ENCODE peak calls at places on chromosomes 11 and 22, in ten cellular contexts. B is DND-41, R is Peyer's patch, K is choroid plexus epithelial cell, G is upper lobe of right lung, S is OCI-LY7, Z is fibroblast of villous mesenchyme, Q is brain microvascular endothelial cell, A is astrocyte of the spinal cord, I is left lung. N is an unnamed sample.

GRCh38 chr11:75802913-75803820 is 11.8 kb upstream of the UVRAG start:
- DNase-seq in A (peak; percentile 59), S (peak; percentile 80), I (peak; percentile 76), Z (peak; percentile 72), K (peak; percentile 85), B (peak; percentile 66), G (no peak), R (no peak), Q (peak; percentile 68), N (peak; percentile 83)

GRCh38 chr11:131063638-131064037 is 147.4 kb upstream of the SNX19 start:
- DNase-seq in G (no peak), S (no peak), Z (no peak), K (no peak), B (no peak), A (no peak), I (no peak), R (no peak), Q (no peak), N (no peak)

GRCh38 chr22:37329239-37330140 is 47.2 kb downstream of the CYTH4 start:
- DNase-seq in K (no peak), G (no peak), A (no peak), I (no peak), R (no peak), B (no peak), Q (no peak), Z (no peak), S (no peak), N (no peak)

GRCh38 chr11:30015725-30016449 is 943 bp downstream of the KCNA4 start:
- DNase-seq in Z (no peak), K (no peak), G (no peak), R (no peak), B (no peak), S (no peak), Q (no peak), A (no peak), I (no peak), N (no peak)

GRCh38 chr11:65414776-65415498 is 7.7 kb upstream of the NEAT1 start:
- DNase-seq in I (peak; percentile 28), Q (no peak), B (no peak), A (no peak), R (peak; percentile 30), Z (peak; percentile 37), G (peak; percentile 41), S (no peak), K (peak; percentile 16), N (no peak)

GRCh38 chr11:111472228-111472627 is 40.0 kb downstream of the BTG4 start:
- DNase-seq in I (no peak), R (no peak), B (no peak), Z (no peak), Q (no peak), S (no peak), A (no peak), K (no peak), G (no peak), N (no peak)

GRCh38 chr22:45903355-45904149 is 73.4 kb downstream of the WNT7B start:
- DNase-seq in A (peak; percentile 82), I (peak; percentile 62), Z (peak; percentile 81), S (no peak), Q (peak; percentile 69), R (no peak), G (no peak), B (no peak), K (peak; percentile 70), N (peak; percentile 49)

GRCh38 chr11:118438314-118438931 is 2.1 kb downstream of the KMT2A start:
- DNase-seq in K (peak; percentile 97), I (peak; percentile 50), B (peak; percentile 81), G (no peak), R (no peak), A (peak; percentile 80), S (peak; percentile 53), Q (peak; percentile 87), Z (peak; percentile 87), N (peak; percentile 86)

GRCh38 chr11:32893091-32893946 is 708 bp downstream of the QSER1 start:
- DNase-seq in K (peak; percentile 51), A (peak; percentile 45), R (peak; percentile 72), S (peak; percentile 80), I (peak; percentile 62), Z (peak; percentile 45), B (peak; percentile 76), Q (peak; percentile 24), G (peak; percentile 82), N (peak; percentile 32)

GRCh38 chr11:113411536-113411935 is 24.0 kb downstream of the ANKK1 start:
- DNase-seq in K (no peak), Z (no peak), A (no peak), R (no peak), S (no peak), B (no peak), Q (no peak), G (no peak), I (no peak), N (no peak)

GRCh38 chr11:113412675-113413074 is 25.1 kb downstream of the ANKK1 start:
- DNase-seq in S (no peak), B (no peak), A (no peak), R (no peak), I (no peak), G (no peak), Z (no peak), Q (no peak), K (no peak), N (no peak)

GRCh38 chr11:113408206-113408605 is 20.6 kb downstream of the ANKK1 start:
- DNase-seq in K (no peak), I (no peak), S (no peak), R (no peak), Z (no peak), Q (no peak), G (no peak), A (no peak), B (no peak), N (no peak)

GRCh38 chr11:113408887-113409286 is 21.3 kb downstream of the ANKK1 start:
- DNase-seq in Q (no peak), Z (no peak), G (no peak), R (no peak), B (no peak), S (no peak), I (no peak), K (no peak), A (no peak), N (no peak)

DNA sequence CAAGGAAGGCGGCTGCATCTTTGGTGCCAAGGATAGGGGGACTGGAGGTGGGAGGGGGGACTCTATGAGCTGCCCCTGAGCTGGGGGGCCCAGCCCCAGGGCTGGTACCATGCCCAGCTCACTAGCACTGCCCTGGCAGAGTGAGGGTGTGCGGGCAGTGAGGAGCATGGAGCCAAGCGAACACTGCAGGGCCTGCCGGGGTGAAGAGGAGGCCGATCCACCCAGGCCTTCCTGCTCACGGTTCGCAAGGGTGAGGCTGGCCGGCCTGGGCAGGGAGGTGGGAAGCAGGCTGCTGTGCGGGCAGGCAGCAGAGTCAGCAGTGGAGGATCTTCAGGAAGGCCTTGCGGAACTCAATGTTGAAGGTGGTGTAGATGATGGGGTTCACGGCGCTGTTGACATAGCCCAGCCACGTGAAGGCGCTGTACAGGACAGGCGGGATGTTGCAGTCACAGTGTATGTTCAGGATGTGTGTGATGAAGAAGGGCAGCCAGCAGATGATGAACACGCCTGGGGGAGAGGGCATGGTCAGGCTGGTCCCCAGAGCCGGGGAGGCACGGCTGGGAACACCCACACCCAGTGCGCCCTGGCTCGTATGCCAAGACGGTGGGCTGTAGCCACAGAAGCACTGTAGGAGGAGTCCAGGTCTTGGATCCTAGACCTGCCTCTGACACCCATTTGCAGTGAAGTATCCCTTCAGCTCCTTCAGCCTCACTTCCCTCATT is 23.0 kb downstream of the ANKK1 start:
- DNase-seq in G (no peak), Z (no peak), I (no peak), A (no peak), B (no peak), S (no peak), K (no peak), R (no peak), Q (no peak), N (no peak)
- TF ChIP-seq CTCF in G (no peak), Z (no peak), I (no peak), A (no peak), B (no peak), S (no peak), K (no peak), R (no peak), Q (no peak), N (no peak)

DNA sequence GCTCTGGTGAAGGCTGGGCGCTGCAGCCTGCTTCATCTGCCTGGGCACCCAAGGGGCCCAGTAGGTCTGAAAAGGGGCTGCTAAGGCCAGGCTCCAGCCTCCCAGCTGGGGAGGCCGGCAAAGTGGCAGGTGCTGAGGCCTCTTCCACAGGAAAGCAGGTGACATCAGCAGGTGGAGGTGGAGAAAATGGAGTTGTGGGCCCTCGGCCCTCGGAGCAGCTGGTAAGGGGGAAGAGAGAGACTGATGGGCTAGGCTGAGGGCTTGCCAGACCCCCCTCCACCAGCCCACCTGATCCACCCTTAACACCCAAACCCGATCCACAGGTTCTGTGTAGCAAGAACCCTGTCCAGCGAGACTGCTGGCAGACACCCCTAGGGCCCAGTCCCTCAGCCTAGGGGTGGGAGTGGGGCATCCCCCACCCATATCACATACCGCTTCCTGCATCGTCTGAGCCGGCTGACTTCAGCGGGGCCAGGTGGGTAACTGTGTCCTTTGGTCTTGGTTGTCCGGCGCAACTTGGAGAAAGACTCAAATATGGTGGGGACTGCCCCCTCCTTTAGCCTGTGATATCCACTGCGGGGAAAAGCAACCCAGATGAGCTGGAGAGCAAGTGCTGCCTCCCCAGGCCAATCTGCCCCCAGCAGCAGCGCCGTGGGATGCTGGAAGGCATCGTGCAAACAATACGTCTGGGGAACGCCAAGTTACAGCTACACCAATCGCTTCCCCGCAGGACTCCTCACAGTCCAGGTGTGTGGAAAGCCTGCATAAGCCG is 1.5 kb downstream of the THAP7 start:
- DNase-seq in R (no peak), B (peak; percentile 27), K (peak; percentile 30), A (no peak), Z (no peak), G (no peak), Q (no peak), I (no peak), S (no peak), N (no peak)
- H3K4me3 ChIP-seq in R (peak overlapping the region; percentile 68), B (peak overlapping the region; percentile 84), K (peak overlapping the region; percentile 86), A (peak overlapping the region; percentile 75), Z (peak overlapping the region; percentile 84), G (peak overlapping the region; percentile 89), Q (peak overlapping the region; percentile 71), I (peak overlapping the region; percentile 70), S (peak overlapping the region; percentile 83), N (peak overlapping the region; percentile 91)

DNA sequence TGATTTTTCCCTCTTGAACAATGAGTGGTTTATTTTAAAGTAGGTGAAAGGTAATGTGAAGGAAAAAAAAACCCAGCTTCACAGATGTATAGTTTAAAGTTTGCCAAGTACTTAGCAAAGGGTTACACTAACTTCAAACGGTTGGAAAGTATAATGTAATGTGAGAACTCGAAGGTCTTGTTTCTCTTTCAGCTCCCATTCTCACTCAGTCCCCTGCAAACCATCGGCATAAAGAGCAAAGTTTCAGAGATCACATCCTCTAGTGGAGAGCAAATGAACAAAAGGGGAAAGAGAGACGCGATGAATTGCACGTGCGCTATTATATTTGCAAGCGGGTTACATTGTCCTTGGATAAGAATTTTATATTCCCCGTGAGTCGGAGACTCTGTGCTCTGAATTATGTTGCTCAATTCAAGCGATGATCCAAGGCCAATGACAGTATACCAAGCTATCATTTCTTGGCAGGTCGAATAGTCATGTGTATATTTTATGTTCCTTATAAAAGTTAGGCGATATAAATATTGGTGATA is 37.6 kb upstream of the BIRC3 start:
- DNase-seq in A (peak; percentile 78), I (no peak), R (no peak), Q (peak; percentile 7), G (no peak), Z (peak; percentile 58), B (no peak), K (peak; percentile 86), S (no peak), N (peak; percentile 64)
- TF ChIP-seq CTCF in A (peak; percentile 49), I (no peak), R (no peak), Q (peak; percentile 48), G (peak; percentile 20), Z (peak; percentile 21), B (no peak), K (peak; percentile 57), S (no peak), N (peak; percentile 44)

GRCh38 chr11:3169952-3170755 is 5.0 kb upstream of the OSBPL5 start:
- DNase-seq in A (no peak), G (peak; percentile 60), I (no peak), K (no peak), Z (no peak), B (peak; percentile 41), S (no peak), R (peak; percentile 36), Q (no peak), N (no peak)
- H3K4me3 ChIP-seq in A (peak overlapping the region; percentile 34), G (peak overlapping the region; percentile 45), I (no peak overlapping the region), K (peak overlapping the region; percentile 51), Z (no peak overlapping the region), B (peak overlapping the region; percentile 56), S (no peak overlapping the region), R (no peak overlapping the region), Q (peak overlapping the region; percentile 52), N (no peak overlapping the region)

N was measured in fibroblast of pulmonary artery.